ENCODE peak calls at places on chromosomes 3 and 15, in eight cellular contexts. G, D, O, J, A, F, Q and B are unnamed samples.

GRCh38 chr3:183313764-183314163 is 60.7 kb downstream of the B3GNT5 start:
- DNase-seq in F (no peak), D (no peak), G (no peak), J (no peak), O (no peak), A (no peak), Q (no peak), B (no peak)

GRCh38 chr3:126146525-126147146 is 33.8 kb downstream of the ALDH1L1 start:
- DNase-seq in O (peak; percentile 10), A (no peak), Q (no peak), G (no peak), J (no peak), D (no peak), F (no peak), B (no peak)

GRCh38 chr3:122774564-122774963 is 19.1 kb downstream of the HSPBAP1 start:
- DNase-seq in G (no peak), J (no peak), A (no peak), Q (no peak), F (no peak), D (no peak), O (no peak), B (no peak)

GRCh38 chr3:108222813-108223307 is 636 bp upstream of the IFT57 start:
- DNase-seq in F (no peak), D (no peak), Q (no peak), A (no peak), O (no peak), J (no peak), G (no peak), B (no peak)

GRCh38 chr15:92653836-92654524 is 1.6 kb downstream of the FAM174B start:
- DNase-seq in A (no peak), G (no peak), O (peak; percentile 93), Q (no peak), J (no peak), D (no peak), F (peak; percentile 65), B (peak; percentile 19)

GRCh38 chr15:72983812-72984211 is 68.5 kb upstream of the NEO1 start:
- DNase-seq in O (no peak), D (no peak), F (no peak), J (no peak), A (no peak), Q (no peak), G (no peak), B (no peak)

GRCh38 chr15:26372712-26373111 is 400.2 kb downstream of the GABRB3 start:
- DNase-seq in G (no peak), O (no peak), A (no peak), F (no peak), D (no peak), Q (no peak), J (no peak), B (no peak)

GRCh38 chr3:45597581-45597980 is 3.0 kb downstream of the LIMD1 start:
- DNase-seq in D (no peak), A (no peak), J (no peak), G (no peak), O (no peak), Q (no peak), F (no peak), B (no peak)

GRCh38 chr15:83654379-83655236 is 685 bp downstream of the ADAMTSL3 start:
- DNase-seq in G (no peak), J (peak; percentile 64), D (no peak), Q (no peak), A (peak; percentile 45), F (no peak), O (peak; percentile 62), B (no peak)

GRCh38 chr3:19213608-19214220 is 65.4 kb downstream of the KCNH8 start:
- DNase-seq in F (no peak), O (no peak), J (no peak), G (no peak), A (peak; percentile 9), Q (no peak), D (no peak), B (no peak)

GRCh38 chr3:197380786-197381185 is 82.4 kb upstream of the DLG1 start:
- DNase-seq in G (no peak), F (no peak), J (no peak), A (no peak), D (no peak), Q (no peak), O (no peak), B (no peak)

GRCh38 chr3:31065765-31066164 is 171.3 kb upstream of the GADL1 start:
- DNase-seq in Q (no peak), D (no peak), J (no peak), A (no peak), G (no peak), O (no peak), F (no peak), B (no peak)

GRCh38 chr3:100002599-100003350 is 111.5 kb downstream of the FILIP1L start:
- DNase-seq in O (peak; percentile 62), F (no peak), J (no peak), A (peak; percentile 75), Q (no peak), D (peak; percentile 93), G (peak; percentile 82), B (peak; percentile 90)

GRCh38 chr3:46222435-46223161 is 14.5 kb upstream of the CCR1 start:
- DNase-seq in O (no peak), D (no peak), Q (no peak), J (no peak), F (no peak), A (no peak), G (no peak), B (no peak)

GRCh38 chr3:127431066-127431465 is 143.2 kb upstream of the PRR20G start:
- DNase-seq in J (no peak), A (peak; percentile 4), G (no peak), O (peak; percentile 31), D (no peak), F (no peak), Q (no peak), B (no peak)

GRCh38 chr3:107421170-107421792 is 44.0 kb downstream of the CCDC54 start:
- DNase-seq in O (no peak), G (no peak), D (peak; percentile 54), Q (no peak), A (no peak), F (no peak), J (no peak), B (no peak)

GRCh38 chr3:166013073-166013679 is 176.0 kb upstream of the BCHE start:
- DNase-seq in Q (no peak), A (no peak), G (no peak), F (no peak), O (no peak), J (no peak), D (peak; percentile 10), B (no peak)

GRCh38 chr3:162998205-162998604 is 1501.6 kb downstream of the OTOL1 start:
- DNase-seq in Q (no peak), O (no peak), G (no peak), J (no peak), F (no peak), A (no peak), D (no peak), B (no peak)
- H3K4me3 ChIP-seq in Q (no peak overlapping the region), O (no peak overlapping the region), G (no peak overlapping the region), J (no peak overlapping the region), F (no peak overlapping the region), A (no peak overlapping the region), D (no peak overlapping the region), B (no peak overlapping the region)

GRCh38 chr15:90099072-90099867 is 3.0 kb downstream of the IDH2 start:
- DNase-seq in Q (no peak), G (no peak), D (no peak), J (no peak), O (no peak), A (no peak), F (no peak), B (no peak)

GRCh38 chr15:90101969-90102890 is at the start of gene IDH2:
- DNase-seq in D (no peak), A (peak; percentile 59), Q (peak; percentile 65), F (peak; percentile 85), J (peak; percentile 87), G (no peak), O (peak; percentile 89), B (peak; percentile 31)

GRCh38 chr15:90097475-90097874 is 4.8 kb downstream of the IDH2 start:
- DNase-seq in J (no peak), A (no peak), O (no peak), Q (peak; percentile 41), F (no peak), G (no peak), D (no peak), B (no peak)

GRCh38 chr15:90101130-90101968 is 919 bp downstream of the IDH2 start:
- DNase-seq in G (no peak), J (peak; percentile 61), F (no peak), A (peak; percentile 44), D (no peak), O (peak; percentile 71), Q (peak; percentile 16), B (no peak)

DNA sequence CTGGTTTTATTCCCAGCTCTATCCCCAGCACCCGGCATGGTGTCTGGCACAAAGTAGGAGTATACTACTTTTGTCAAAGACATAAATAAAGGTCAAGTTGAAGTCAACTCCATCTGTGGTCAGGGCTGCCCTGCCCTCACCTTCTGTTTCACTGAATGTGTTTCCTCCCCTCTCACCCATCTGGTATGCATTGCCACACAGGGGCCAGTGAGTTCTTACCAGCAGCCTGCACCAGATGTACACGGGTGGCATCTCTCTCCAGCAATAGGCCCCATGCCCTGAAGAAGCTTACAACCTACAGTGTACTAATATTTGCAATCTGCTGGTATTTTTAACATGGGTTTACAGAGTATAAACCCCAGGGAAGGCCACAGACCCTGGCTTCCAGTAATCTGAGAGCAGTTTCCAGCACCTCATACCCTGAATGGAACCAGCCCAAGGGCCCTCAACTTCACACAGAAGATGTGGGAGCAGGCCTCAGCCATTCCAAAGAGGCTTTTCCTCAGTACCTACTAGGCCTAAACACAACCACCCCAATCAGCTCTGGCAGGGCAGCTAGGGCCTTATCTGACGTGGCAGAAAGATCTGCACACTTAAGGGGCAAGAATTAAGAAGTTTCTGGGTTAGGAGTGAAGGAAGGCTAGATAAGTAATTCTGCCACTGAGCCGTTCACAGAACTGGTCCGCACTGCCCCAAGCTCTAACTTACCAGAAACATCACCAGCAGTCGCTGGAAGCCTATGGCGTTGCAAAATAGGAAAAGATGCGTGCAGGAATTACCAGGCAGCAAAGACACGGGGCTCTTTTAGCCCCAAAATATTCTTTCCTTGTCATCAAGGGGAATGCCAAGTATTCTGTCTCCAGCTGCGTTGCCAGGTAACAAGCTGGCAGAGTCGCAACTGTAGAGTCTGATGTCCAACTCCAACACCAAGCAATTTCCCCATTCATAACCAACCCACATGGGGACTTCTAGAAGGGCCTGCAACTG is 2.1 kb downstream of the IDH2 start:
- DNase-seq in D (no peak), O (peak; percentile 86), J (peak; percentile 63), Q (no peak), F (peak; percentile 80), G (no peak), A (peak; percentile 44), B (no peak)
- H3K4me3 ChIP-seq in D (no peak overlapping the region), O (no peak overlapping the region), J (no peak overlapping the region), Q (peak overlapping the region; percentile 54), F (peak overlapping the region; percentile 98), G (peak overlapping the region; percentile 75), A (no peak overlapping the region), B (no peak overlapping the region)

DNA sequence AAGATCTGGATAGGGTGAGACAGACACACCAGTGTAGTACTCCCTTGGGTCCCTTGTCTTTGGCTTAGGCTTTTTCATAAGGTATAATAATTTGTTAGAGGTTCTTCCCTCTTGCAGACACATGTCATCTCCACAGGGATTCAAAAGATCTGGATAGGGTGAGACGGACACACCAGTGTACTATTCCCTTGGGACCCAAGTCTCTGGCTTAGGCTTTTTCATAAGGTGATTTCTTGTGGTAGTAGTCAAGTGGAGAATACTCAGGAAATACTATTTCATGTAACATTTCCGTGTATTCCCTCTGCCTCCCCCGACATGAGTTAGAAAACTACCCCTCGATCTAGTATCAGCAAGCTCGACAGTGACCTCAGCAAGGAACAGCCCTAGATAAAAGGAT is 954 bp upstream of the MAPKBP1 start:
- DNase-seq in D (no peak), F (no peak), Q (no peak), O (no peak), A (no peak), G (no peak), J (no peak), B (no peak)
- H3K4me3 ChIP-seq in D (peak overlapping the region; percentile 65), F (peak overlapping the region; percentile 81), Q (peak overlapping the region; percentile 92), O (no peak overlapping the region), A (peak overlapping the region; percentile 55), G (peak overlapping the region; percentile 90), J (no peak overlapping the region), B (peak overlapping the region; percentile 85)

GRCh38 chr3:51980253-51980652 is 3.1 kb upstream of the ACY1 start:
- DNase-seq in D (no peak), A (no peak), G (no peak), J (no peak), O (no peak), F (no peak), Q (no peak), B (no peak)
- H3K4me3 ChIP-seq in D (no peak overlapping the region), A (no peak overlapping the region), G (no peak overlapping the region), J (no peak overlapping the region), O (no peak overlapping the region), F (no peak overlapping the region), Q (no peak overlapping the region), B (no peak overlapping the region)